ENCODE peak calls at places on chromosomes 2 and 18, in eight cellular contexts. C, R, V, M, I, B, H and Y are unnamed samples.

GRCh38 chr18:31553800-31554199 is 37.9 kb upstream of the TTR start:
- DNase-seq in C (no peak), R (no peak), V (peak), M (no peak), I (no peak), B (no peak), H (peak), Y (no peak)

GRCh38 chr18:9914334-9914583 is 443 bp downstream of the VAPA start:
- DNase-seq in C (no peak), R (no peak), V (no peak), M (no peak), I (no peak), B (no peak), H (no peak), Y (no peak)

GRCh38 chr18:13381907-13382682 is 163.5 kb downstream of the LDLRAD4 start:
- DNase-seq in C (peak), R (peak), V (no peak), M (peak), I (peak), B (peak), H (no peak), Y (peak)

GRCh38 chr2:112958428-112959108 is 19.2 kb upstream of the IL36G start:
- DNase-seq in C (peak), R (no peak), V (peak), M (peak), I (peak), B (peak), H (peak), Y (no peak)

GRCh38 chr2:12006841-12007240 is 260.4 kb downstream of the LPIN1 start:
- DNase-seq in C (no peak), R (no peak), V (no peak), M (no peak), I (no peak), B (no peak), H (no peak), Y (no peak)

GRCh38 chr18:48059363-48060109 is 129.1 kb upstream of the SMAD2 start:
- DNase-seq in C (no peak), R (no peak), V (no peak), M (no peak), I (no peak), B (no peak), H (no peak), Y (no peak)

GRCh38 chr2:196592912-196593881 is 46.3 kb upstream of the CCDC150 start:
- DNase-seq in C (peak), R (no peak), V (no peak), M (peak), I (peak), B (peak), H (peak), Y (peak)

GRCh38 chr2:231037731-231038482 is 584 bp downstream of the C2orf72 start:
- DNase-seq in C (peak), R (no peak), V (no peak), M (peak), I (peak), B (peak), H (no peak), Y (peak)

GRCh38 chr2:178194600-178195389 is 483 bp downstream of the OSBPL6 start:
- DNase-seq in C (peak), R (no peak), V (no peak), M (peak), I (peak), B (peak), H (peak), Y (peak)

GRCh38 chr2:168470880-168471475 is 14.9 kb downstream of the CERS6 start:
- DNase-seq in C (no peak), R (no peak), V (no peak), M (no peak), I (no peak), B (no peak), H (no peak), Y (no peak)

GRCh38 chr2:235191933-235192332 is 240.1 kb downstream of the SH3BP4 start:
- DNase-seq in C (no peak), R (no peak), V (no peak), M (no peak), I (no peak), B (peak), H (peak), Y (no peak)

GRCh38 chr18:7908686-7909299 is 341.7 kb downstream of the PTPRM start:
- DNase-seq in C (no peak), R (no peak), V (no peak), M (peak), I (peak), B (no peak), H (peak), Y (no peak)

GRCh38 chr18:63422862-63423304 is 607 bp upstream of the VPS4B start:
- DNase-seq in C (no peak), R (no peak), V (no peak), M (no peak), I (peak), B (no peak), H (no peak), Y (no peak)

GRCh38 chr2:148582679-148583511 is 61.7 kb upstream of the EPC2 start:
- DNase-seq in C (no peak), R (no peak), V (no peak), M (no peak), I (no peak), B (no peak), H (no peak), Y (no peak)

GRCh38 chr18:48892146-48892855 is 58.5 kb downstream of the SMAD7 start:
- DNase-seq in C (no peak), R (no peak), V (no peak), M (no peak), I (no peak), B (no peak), H (no peak), Y (no peak)

GRCh38 chr18:6627621-6628020 is 101.9 kb upstream of the ARHGAP28 start:
- DNase-seq in C (no peak), R (no peak), V (no peak), M (no peak), I (no peak), B (no peak), H (no peak), Y (no peak)

GRCh38 chr2:11385222-11385621 is 40.8 kb upstream of the ROCK2 start:
- DNase-seq in C (no peak), R (no peak), V (no peak), M (peak), I (no peak), B (peak), H (no peak), Y (no peak)

GRCh38 chr2:10883880-10884529 is 27.7 kb upstream of the KCNF1 start:
- DNase-seq in C (peak), R (no peak), V (no peak), M (peak), I (no peak), B (peak), H (no peak), Y (no peak)

GRCh38 chr2:135473567-135473966 is 57.5 kb downstream of the ZRANB3 start:
- DNase-seq in C (no peak), R (no peak), V (no peak), M (peak), I (peak), B (peak), H (peak), Y (no peak)

GRCh38 chr2:239394978-239395377 is 5.8 kb downstream of the HDAC4 start:
- DNase-seq in C (no peak), R (no peak), V (no peak), M (no peak), I (no peak), B (no peak), H (no peak), Y (no peak)

GRCh38 chr2:42339191-42339912 is 21.7 kb downstream of the COX7A2L start:
- DNase-seq in C (no peak), R (no peak), V (peak), M (no peak), I (peak), B (no peak), H (no peak), Y (no peak)

GRCh38 chr2:222779145-222779832 is 81.5 kb upstream of the ACSL3 start:
- DNase-seq in C (no peak), R (no peak), V (no peak), M (no peak), I (no peak), B (no peak), H (no peak), Y (no peak)

GRCh38 chr18:60090170-60090569 is 190.4 kb downstream of the PMAIP1 start:
- DNase-seq in C (no peak), R (no peak), V (no peak), M (peak), I (peak), B (no peak), H (no peak), Y (no peak)